ENCODE peak calls at places on chromosomes 1 and 21, in seven cellular contexts. C is tibial nerve; U is OCI-LY7; H is T-helper 1 cell; E is T47D; J is NCI-H460; T is activated CD4-positive, CD25-positive, alpha-beta regulatory T cell treated with anti-CD3 and anti-CD28 coated beads, Interleukin-2, amount 50 U/mL, for 72 hours. F is an unnamed sample.

GRCh38 chr1:117105003-117105402 is 16.5 kb downstream of the TRIM45 start:
- DNase-seq in C (no peak), U (no peak), H (no peak), E (no peak), J (no peak), T (no peak), F (no peak)

GRCh38 chr1:18736958-18737357 is 106.3 kb downstream of the PAX7 start:
- DNase-seq in C (no peak), U (no peak), H (no peak), E (no peak), J (no peak), T (no peak), F (no peak)

GRCh38 chr1:239630767-239631166 is 244.4 kb downstream of the CHRM3 start:
- DNase-seq in C (no peak), U (no peak), H (no peak), E (no peak), J (no peak), T (no peak), F (no peak)

GRCh38 chr1:67688526-67689219 is 3.7 kb downstream of the GADD45A start:
- DNase-seq in C (no peak), U (no peak), H (no peak), E (no peak), J (no peak), T (no peak), F (no peak)

GRCh38 chr1:2469103-2469940 is 6.8 kb upstream of the PLCH2 start:
- DNase-seq in C (no peak), U (no peak), H (no peak), E (no peak), J (no peak), T (no peak), F (no peak)

GRCh38 chr1:226891846-226892533 is 21.6 kb downstream of the PSEN2 start:
- DNase-seq in C (no peak), U (no peak), H (no peak), E (no peak), J (no peak), T (no peak), F (no peak)

GRCh38 chr1:56434659-56435202 is 144.6 kb downstream of the PLPP3 start:
- DNase-seq in C (no peak), U (peak; percentile 34), H (no peak), E (no peak), J (no peak), T (no peak), F (no peak)

GRCh38 chr1:199728345-199728744 is 299.2 kb upstream of the NR5A2 start:
- DNase-seq in C (no peak), U (no peak), H (no peak), E (no peak), J (no peak), T (no peak), F (no peak)

GRCh38 chr1:24713176-24713575 is 32.1 kb upstream of the CLIC4 start:
- DNase-seq in C (no peak), U (no peak), H (no peak), E (no peak), J (no peak), T (no peak), F (no peak)

GRCh38 chr21:32867587-32867986 is 96.0 kb upstream of the PAXBP1 start:
- DNase-seq in C (no peak), U (no peak), H (no peak), E (no peak), J (no peak), T (no peak), F (no peak)

GRCh38 chr1:231541842-231542241 is 13.4 kb downstream of the TSNAX start:
- DNase-seq in C (no peak), U (no peak), H (no peak), E (no peak), J (no peak), T (no peak), F (no peak)